ENCODE peak calls at places on chromosome X, in six cellular contexts. V, K, Y, W, A and H are unnamed samples.

GRCh38 chrX:145716226-145716625 is 101.4 kb upstream of the SLITRK2 start:
- DNase-seq in W (no peak), V (no peak), K (no peak), Y (no peak), A (no peak), H (no peak)

GRCh38 chrX:52363247-52363883 is 5.5 kb upstream of the XAGE2 start:
- DNase-seq in W (no peak), K (no peak), V (no peak), A (no peak), Y (peak), H (peak)

GRCh38 chrX:41333994-41334865 is at the start of gene DDX3X:
- DNase-seq in V (peak), K (peak), W (peak), A (peak), Y (peak), H (peak)

GRCh38 chrX:17291141-17291900 is 83.7 kb upstream of the NHS start:
- DNase-seq in A (no peak), Y (no peak), V (no peak), W (no peak), K (no peak), H (no peak)

GRCh38 chrX:37646254-37646653 is 39.3 kb upstream of the XK start:
- DNase-seq in V (no peak), W (no peak), K (no peak), A (no peak), Y (no peak), H (peak)

GRCh38 chrX:134599173-134599914 is 58.9 kb downstream of the PLAC1 start:
- DNase-seq in Y (peak), A (no peak), K (no peak), W (no peak), V (no peak), H (no peak)

GRCh38 chrX:23779025-23779424 is 3.9 kb upstream of the SAT1 start:
- DNase-seq in V (no peak), W (no peak), A (no peak), Y (peak), K (no peak), H (no peak)

GRCh38 chrX:85570496-85570895 is 191.0 kb upstream of the POF1B start:
- DNase-seq in W (no peak), Y (no peak), K (no peak), A (no peak), V (no peak), H (no peak)

GRCh38 chrX:140733766-140734342 is 24.3 kb downstream of the LINC00632 start:
- DNase-seq in K (no peak), Y (peak), V (no peak), W (no peak), A (no peak), H (peak)

GRCh38 chrX:7603387-7603786 is 239.6 kb upstream of the VCX start:
- DNase-seq in V (no peak), W (no peak), Y (no peak), K (no peak), A (no peak), H (no peak)

GRCh38 chrX:119693996-119694451 is 1.1 kb upstream of the SEPTIN6 start:
- DNase-seq in Y (no peak), K (no peak), V (no peak), W (no peak), A (no peak), H (peak)

GRCh38 chrX:154738013-154738738 is 12.7 kb downstream of the GAB3 start:
- DNase-seq in Y (peak), A (no peak), K (no peak), W (no peak), V (peak), H (no peak)

GRCh38 chrX:1679238-1679637 is 64.4 kb downstream of the ASMT start:
- DNase-seq in Y (peak), V (no peak), K (no peak), A (no peak), W (no peak), H (no peak)

GRCh38 chrX:56310581-56310980 is 78.4 kb downstream of the KLF8 start:
- DNase-seq in K (no peak), V (no peak), Y (no peak), A (no peak), W (no peak), H (no peak)

GRCh38 chrX:138191998-138192397 is 519.5 kb downstream of the FGF13 start:
- DNase-seq in V (no peak), K (no peak), A (no peak), Y (peak), W (no peak), H (peak)

GRCh38 chrX:21912220-21912619 is 28.3 kb upstream of the SMS start:
- DNase-seq in A (no peak), Y (no peak), K (no peak), W (no peak), V (no peak), H (no peak)

GRCh38 chrX:111743316-111743715 is 62.3 kb downstream of the ALG13 start:
- DNase-seq in V (no peak), W (no peak), K (no peak), A (no peak), Y (peak), H (no peak)

GRCh38 chrX:15849555-15849954 is 5.1 kb downstream of the AP1S2 start:
- DNase-seq in W (no peak), A (no peak), K (no peak), V (no peak), Y (peak), H (no peak)

GRCh38 chrX:120512627-120513026 is 43.5 kb upstream of the LAMP2 start:
- DNase-seq in V (no peak), Y (no peak), K (no peak), W (no peak), A (no peak), H (no peak)

GRCh38 chrX:82134378-82134777 is 932.5 kb downstream of the SH3BGRL start:
- DNase-seq in V (no peak), K (peak), A (no peak), W (no peak), Y (no peak), H (no peak)

GRCh38 chrX:134158821-134159512 is 78.0 kb upstream of the CCDC160 start:
- DNase-seq in Y (no peak), A (no peak), K (no peak), W (no peak), V (no peak), H (no peak)

GRCh38 chrX:2501246-2502102 is 698 bp upstream of the DHRSX start:
- DNase-seq in W (no peak), Y (no peak), V (no peak), A (no peak), K (no peak), H (no peak)

GRCh38 chrX:98207947-98208346 is 1324.2 kb downstream of the RPA4 start:
- DNase-seq in A (no peak), W (no peak), Y (no peak), K (no peak), V (no peak), H (no peak)

GRCh38 chrX:20500171-20500865 is 233.6 kb upstream of the RPS6KA3 start:
- DNase-seq in V (no peak), Y (no peak), K (no peak), A (no peak), W (no peak), H (no peak)

GRCh38 chrX:1134156-1134555 is 78.3 kb downstream of the CRLF2 start:
- DNase-seq in V (no peak), W (no peak), A (no peak), K (no peak), Y (no peak), H (no peak)

GRCh38 chrX:54495814-54496516 is at the start of gene FGD1:
- DNase-seq in Y (peak), W (peak), V (no peak), A (peak), K (no peak), H (peak)

GRCh38 chrX:37825225-37825842 is 22.0 kb downstream of the DYNLT3 start:
- DNase-seq in K (peak), W (peak), V (no peak), Y (peak), A (no peak), H (peak)

GRCh38 chrX:108001218-108001814 is 19.1 kb upstream of the TEX13B start:
- DNase-seq in Y (peak), A (no peak), V (peak), K (no peak), W (no peak), H (peak)

GRCh38 chrX:41553688-41554087 is 106.5 kb downstream of the NYX start:
- DNase-seq in Y (peak), W (no peak), A (no peak), K (no peak), V (no peak), H (peak)

GRCh38 chrX:119062750-119063374 is 9.9 kb upstream of the CT47C1 start:
- DNase-seq in W (no peak), V (no peak), A (no peak), Y (peak), K (no peak), H (no peak)

GRCh38 chrX:154719132-154719675 is 31.7 kb downstream of the GAB3 start:
- DNase-seq in K (peak), W (peak), Y (peak), V (no peak), A (no peak), H (peak)

GRCh38 chrX:56745019-56745418 is 16.0 kb downstream of the NBDY start:
- DNase-seq in K (no peak), V (peak), W (no peak), Y (peak), A (no peak), H (no peak)

GRCh38 chrX:21926527-21927278 is 13.8 kb upstream of the SMS start:
- DNase-seq in K (no peak), W (no peak), V (peak), A (no peak), Y (peak), H (no peak)

GRCh38 chrX:18422325-18422724 is 3.1 kb upstream of the CDKL5 start:
- DNase-seq in Y (peak), A (no peak), W (no peak), V (no peak), K (no peak), H (no peak)

GRCh38 chrX:52598886-52599285 is 55.8 kb downstream of the SSX7 start:
- DNase-seq in W (no peak), K (no peak), Y (no peak), V (no peak), A (no peak), H (no peak)

GRCh38 chrX:63513825-63514574 is 162.9 kb upstream of the SPIN4 start:
- DNase-seq in A (no peak), V (no peak), W (no peak), K (no peak), Y (peak), H (no peak)

GRCh38 chrX:9644335-9644734 is 121.3 kb downstream of the GPR143 start:
- DNase-seq in Y (no peak), K (peak), A (no peak), V (no peak), W (no peak), H (no peak)

GRCh38 chrX:102604327-102604726 is 5.0 kb downstream of the ARMCX5 start:
- DNase-seq in A (no peak), Y (no peak), V (peak), K (no peak), W (no peak), H (no peak)

GRCh38 chrX:1673337-1673736 is 58.5 kb downstream of the ASMT start:
- DNase-seq in A (no peak), W (no peak), K (peak), V (no peak), Y (peak), H (peak)